ENCODE peak calls at places on chromosomes 6 and 20, in eight cellular contexts. One of them, this sample, is unnamed.
A peak's percentile ranks its signal among the peaks of the same experiment; 100 is the strongest.

GRCh38 chr6:111552999-111553398 is 52.7 kb downstream of the TRAF3IP2 start:
- DNase-seq in HS-27A: no peak
- DNase-seq in lower leg skin: no peak
- DNase-seq in NCI-H446 treated with DMSO at 0.1 percent for 48 hours: no peak
- DNase-seq in activated naive CD8-positive, alpha-beta T cell treated with anti-CD3 and anti-CD28 coated beads for 36 hours: no peak
- DNase-seq in COR-L47: peak; percentile 38
- DNase-seq in mucosa of descending colon: no peak
- DNase-seq in GDM1: no peak
- DNase-seq in this sample: no peak

GRCh38 chr20:23702021-23702420 is 13.2 kb upstream of the CST4 start:
- DNase-seq in HS-27A: no peak
- DNase-seq in lower leg skin: no peak
- DNase-seq in NCI-H446 treated with DMSO at 0.1 percent for 48 hours: no peak
- DNase-seq in activated naive CD8-positive, alpha-beta T cell treated with anti-CD3 and anti-CD28 coated beads for 36 hours: no peak
- DNase-seq in COR-L47: no peak
- DNase-seq in mucosa of descending colon: no peak
- DNase-seq in GDM1: no peak
- DNase-seq in this sample: no peak

GRCh38 chr6:10578718-10579117 is 57.6 kb downstream of the GCNT2 start:
- DNase-seq in HS-27A: no peak
- DNase-seq in lower leg skin: no peak
- DNase-seq in NCI-H446 treated with DMSO at 0.1 percent for 48 hours: no peak
- DNase-seq in activated naive CD8-positive, alpha-beta T cell treated with anti-CD3 and anti-CD28 coated beads for 36 hours: no peak
- DNase-seq in COR-L47: no peak
- DNase-seq in mucosa of descending colon: no peak
- DNase-seq in GDM1: no peak
- DNase-seq in this sample: no peak

GRCh38 chr20:40688129-40689099 is 622 bp downstream of the MAFB start:
- DNase-seq in HS-27A: no peak
- DNase-seq in lower leg skin: no peak
- DNase-seq in NCI-H446 treated with DMSO at 0.1 percent for 48 hours: no peak
- DNase-seq in activated naive CD8-positive, alpha-beta T cell treated with anti-CD3 and anti-CD28 coated beads for 36 hours: no peak
- DNase-seq in COR-L47: no peak
- DNase-seq in mucosa of descending colon: no peak
- DNase-seq in GDM1: no peak
- DNase-seq in this sample: no peak

GRCh38 chr6:10418361-10418861 is 3.5 kb upstream of the TFAP2A start:
- DNase-seq in HS-27A: no peak
- DNase-seq in lower leg skin: no peak
- DNase-seq in NCI-H446 treated with DMSO at 0.1 percent for 48 hours: no peak
- DNase-seq in activated naive CD8-positive, alpha-beta T cell treated with anti-CD3 and anti-CD28 coated beads for 36 hours: no peak
- DNase-seq in COR-L47: no peak
- DNase-seq in mucosa of descending colon: no peak
- DNase-seq in GDM1: no peak
- DNase-seq in this sample: no peak

GRCh38 chr6:128275030-128275429 is 245.4 kb downstream of the PTPRK start:
- DNase-seq in HS-27A: no peak
- DNase-seq in lower leg skin: no peak
- DNase-seq in NCI-H446 treated with DMSO at 0.1 percent for 48 hours: no peak
- DNase-seq in activated naive CD8-positive, alpha-beta T cell treated with anti-CD3 and anti-CD28 coated beads for 36 hours: no peak
- DNase-seq in COR-L47: no peak
- DNase-seq in mucosa of descending colon: no peak
- DNase-seq in GDM1: no peak
- DNase-seq in this sample: no peak

GRCh38 chr20:32532246-32532645 is 52.9 kb downstream of the NOL4L start:
- DNase-seq in HS-27A: no peak
- DNase-seq in lower leg skin: no peak
- DNase-seq in NCI-H446 treated with DMSO at 0.1 percent for 48 hours: no peak
- DNase-seq in activated naive CD8-positive, alpha-beta T cell treated with anti-CD3 and anti-CD28 coated beads for 36 hours: no peak
- DNase-seq in COR-L47: no peak
- DNase-seq in mucosa of descending colon: no peak
- DNase-seq in GDM1: no peak
- DNase-seq in this sample: no peak

GRCh38 chr6:14283600-14284235 is 166.1 kb downstream of the CD83 start:
- DNase-seq in HS-27A: no peak
- DNase-seq in lower leg skin: no peak
- DNase-seq in NCI-H446 treated with DMSO at 0.1 percent for 48 hours: no peak
- DNase-seq in activated naive CD8-positive, alpha-beta T cell treated with anti-CD3 and anti-CD28 coated beads for 36 hours: no peak
- DNase-seq in COR-L47: no peak
- DNase-seq in mucosa of descending colon: no peak
- DNase-seq in GDM1: no peak
- DNase-seq in this sample: no peak

GRCh38 chr6:13397359-13398080 is 69.2 kb upstream of the TBC1D7 start:
- DNase-seq in HS-27A: peak; percentile 46
- DNase-seq in lower leg skin: no peak
- DNase-seq in NCI-H446 treated with DMSO at 0.1 percent for 48 hours: no peak
- DNase-seq in activated naive CD8-positive, alpha-beta T cell treated with anti-CD3 and anti-CD28 coated beads for 36 hours: no peak
- DNase-seq in COR-L47: no peak
- DNase-seq in mucosa of descending colon: peak; percentile 84
- DNase-seq in GDM1: no peak
- DNase-seq in this sample: no peak

GRCh38 chr6:11527274-11527870 is 10.2 kb upstream of the TMEM170B start:
- DNase-seq in HS-27A: no peak
- DNase-seq in lower leg skin: no peak
- DNase-seq in NCI-H446 treated with DMSO at 0.1 percent for 48 hours: no peak
- DNase-seq in activated naive CD8-positive, alpha-beta T cell treated with anti-CD3 and anti-CD28 coated beads for 36 hours: no peak
- DNase-seq in COR-L47: no peak
- DNase-seq in mucosa of descending colon: no peak
- DNase-seq in GDM1: no peak
- DNase-seq in this sample: no peak

GRCh38 chr6:81761197-81761596 is 8.7 kb upstream of the TENT5A start:
- DNase-seq in HS-27A: no peak
- DNase-seq in lower leg skin: no peak
- DNase-seq in NCI-H446 treated with DMSO at 0.1 percent for 48 hours: no peak
- DNase-seq in activated naive CD8-positive, alpha-beta T cell treated with anti-CD3 and anti-CD28 coated beads for 36 hours: no peak
- DNase-seq in COR-L47: no peak
- DNase-seq in mucosa of descending colon: no peak
- DNase-seq in GDM1: no peak
- DNase-seq in this sample: no peak

This sample was measured in SIG-M5.